ENCODE peak calls at places on chromosomes 2 and 18, in four cellular contexts. One of them, this sample, is unnamed.

GRCh38 chr2:68060652-68061051 is 2.2 kb downstream of the C1D start:
- DNase-seq in bronchial epithelial cell: peak; percentile 93
- DNase-seq in GM13977: no peak
- DNase-seq in GM12878: no peak
- DNase-seq in this sample: no peak

GRCh38 chr2:2222931-2223330 is 108.1 kb downstream of the MYT1L start:
- DNase-seq in bronchial epithelial cell: peak; percentile 44
- DNase-seq in GM13977: no peak
- DNase-seq in GM12878: no peak
- DNase-seq in this sample: no peak

GRCh38 chr2:43837831-43838559 is 644 bp downstream of the ABCG5 start:
- DNase-seq in GM12878: no peak
- DNase-seq in bronchial epithelial cell: no peak
- DNase-seq in GM13977: no peak
- DNase-seq in this sample: peak; percentile 4

GRCh38 chr2:68839260-68839833 is 31.9 kb downstream of the BMP10 start:
- DNase-seq in GM12878: no peak
- DNase-seq in bronchial epithelial cell: no peak
- DNase-seq in GM13977: no peak
- DNase-seq in this sample: peak; percentile 44

GRCh38 chr2:136246086-136246669 is 128.2 kb upstream of the CXCR4 start:
- DNase-seq in GM12878: peak; percentile 60
- DNase-seq in GM13977: no peak
- DNase-seq in bronchial epithelial cell: peak; percentile 44
- DNase-seq in this sample: peak; percentile 53

GRCh38 chr2:128640166-128640846 is 321.6 kb upstream of the HS6ST1 start:
- DNase-seq in GM13977: no peak
- DNase-seq in bronchial epithelial cell: no peak
- DNase-seq in GM12878: no peak
- DNase-seq in this sample: no peak

GRCh38 chr18:56460590-56460989 is 177.8 kb downstream of the TXNL1 start:
- DNase-seq in GM12878: no peak
- DNase-seq in bronchial epithelial cell: no peak
- DNase-seq in GM13977: no peak
- DNase-seq in this sample: no peak

GRCh38 chr18:48488388-48488850 is 50.4 kb upstream of the CTIF start:
- DNase-seq in GM13977: no peak
- DNase-seq in GM12878: no peak
- DNase-seq in bronchial epithelial cell: peak; percentile 91
- DNase-seq in this sample: no peak

GRCh38 chr2:118971245-118972122 is 29.5 kb downstream of the MARCO start:
- DNase-seq in bronchial epithelial cell: peak; percentile 85
- DNase-seq in GM13977: no peak
- DNase-seq in GM12878: no peak
- DNase-seq in this sample: peak; percentile 7

GRCh38 chr2:241499146-241499965 is 9.0 kb downstream of the STK25 start:
- DNase-seq in GM13977: no peak
- DNase-seq in bronchial epithelial cell: no peak
- DNase-seq in GM12878: no peak
- DNase-seq in this sample: no peak

GRCh38 chr2:105888625-105889024 is 143.9 kb downstream of the NCK2 start:
- DNase-seq in GM13977: no peak
- DNase-seq in GM12878: no peak
- DNase-seq in bronchial epithelial cell: no peak
- DNase-seq in this sample: no peak
- TF ChIP-seq CTCF in GM13977: peak; percentile 43
- TF ChIP-seq CTCF in GM12878: peak; percentile 23
- TF ChIP-seq CTCF in bronchial epithelial cell: peak; percentile 5
- TF ChIP-seq CTCF in this sample: no peak

GRCh38 chr2:235061656-235062055 is 109.8 kb downstream of the SH3BP4 start:
- DNase-seq in GM13977: no peak
- DNase-seq in GM12878: no peak
- DNase-seq in bronchial epithelial cell: no peak
- DNase-seq in this sample: no peak

GRCh38 chr2:235055891-235056516 is 104.2 kb downstream of the SH3BP4 start:
- DNase-seq in GM13977: no peak
- DNase-seq in GM12878: no peak
- DNase-seq in bronchial epithelial cell: peak; percentile 51
- DNase-seq in this sample: no peak

GRCh38 chr2:235056768-235057167 is 105.0 kb downstream of the SH3BP4 start:
- DNase-seq in GM13977: no peak
- DNase-seq in bronchial epithelial cell: no peak
- DNase-seq in GM12878: no peak
- DNase-seq in this sample: no peak

GRCh38 chr2:235054919-235055318 is 103.1 kb downstream of the SH3BP4 start:
- DNase-seq in GM12878: no peak
- DNase-seq in bronchial epithelial cell: no peak
- DNase-seq in GM13977: no peak
- DNase-seq in this sample: no peak

DNA sequence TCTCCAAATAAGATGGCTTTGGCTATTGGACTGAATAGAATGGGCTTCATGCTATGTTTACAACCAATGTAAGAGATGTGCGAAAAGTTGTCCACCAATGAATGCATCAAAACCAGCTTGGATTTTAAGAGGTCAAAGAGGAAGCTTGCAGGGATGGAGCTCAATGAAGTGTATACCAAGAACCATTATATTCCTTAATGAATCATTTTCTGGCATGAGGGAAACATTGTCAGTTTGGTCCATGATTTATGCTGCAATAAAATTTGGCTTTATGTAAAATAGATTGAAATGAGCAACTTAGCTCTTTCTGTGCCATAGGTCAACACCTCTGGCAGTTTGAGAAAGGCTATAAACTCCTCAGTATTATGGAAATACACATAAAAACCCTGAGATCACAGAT is 107.3 kb downstream of the SH3BP4 start:
- DNase-seq in GM13977: no peak
- DNase-seq in bronchial epithelial cell: no peak
- DNase-seq in GM12878: no peak
- DNase-seq in this sample: no peak
- TF ChIP-seq CTCF in GM13977: no peak
- TF ChIP-seq CTCF in bronchial epithelial cell: no peak
- TF ChIP-seq CTCF in GM12878: no peak
- TF ChIP-seq CTCF in this sample: no peak

GRCh38 chr2:230913406-230913805 is 11.6 kb downstream of the GPR55 start:
- DNase-seq in GM12878: no peak
- DNase-seq in GM13977: no peak
- DNase-seq in bronchial epithelial cell: no peak
- DNase-seq in this sample: no peak
- TF ChIP-seq CTCF in GM12878: peak; percentile 61
- TF ChIP-seq CTCF in GM13977: peak; percentile 38
- TF ChIP-seq CTCF in bronchial epithelial cell: peak; percentile 35
- TF ChIP-seq CTCF in this sample: peak; percentile 45

GRCh38 chr2:9102861-9103662 is 99.6 kb upstream of the MBOAT2 start:
- DNase-seq in GM13977: no peak
- DNase-seq in bronchial epithelial cell: peak; percentile 69
- DNase-seq in GM12878: no peak
- DNase-seq in this sample: no peak
- TF ChIP-seq CTCF in GM13977: no peak
- TF ChIP-seq CTCF in bronchial epithelial cell: no peak
- TF ChIP-seq CTCF in GM12878: no peak
- TF ChIP-seq CTCF in this sample: no peak

GRCh38 chr2:150425121-150425559 is 62.3 kb downstream of the RND3 start:
- DNase-seq in GM13977: no peak
- DNase-seq in bronchial epithelial cell: no peak
- DNase-seq in GM12878: no peak
- DNase-seq in this sample: no peak
- TF ChIP-seq CTCF in GM13977: no peak
- TF ChIP-seq CTCF in bronchial epithelial cell: peak; percentile 20
- TF ChIP-seq CTCF in GM12878: no peak
- TF ChIP-seq CTCF in this sample: no peak